ENCODE peak calls at places on chromosomes 16 and 17, in six cellular contexts. V is stimulated activated CD4-positive, alpha-beta T cell treated with anti-CD3 and anti-CD28 coated beads, Interleukin-4, amount 100 ng/mL, for 48 hours; C is RWPE1; A is Daoy; L is C1 segment of cervical spinal cord; X is activated B cell treated with CpG ODN at 0.5 μM for 24 hours. N is an unnamed sample.

GRCh38 chr17:64244165-64244564 is 18.9 kb downstream of the TEX2 start:
- DNase-seq in V (no peak), C (no peak), A (no peak), L (no peak), X (no peak), N (peak; percentile 33)

GRCh38 chr17:3956983-3957382 is 7.3 kb downstream of the ATP2A3 start:
- DNase-seq in V (no peak), C (no peak), A (no peak), L (no peak), X (no peak), N (no peak)

GRCh38 chr17:56601613-56602012 is 8.1 kb downstream of the NOG start:
- DNase-seq in V (no peak), C (no peak), A (no peak), L (no peak), X (no peak), N (no peak)

GRCh38 chr16:56689171-56689570 is 6.9 kb downstream of the MT1X start:
- DNase-seq in V (no peak), C (no peak), A (no peak), L (no peak), X (no peak), N (peak; percentile 40)

GRCh38 chr16:22255335-22255734 is 41.9 kb upstream of the POLR3E start:
- DNase-seq in V (no peak), C (no peak), A (no peak), L (no peak), X (no peak), N (no peak)

GRCh38 chr17:16442141-16442540 is 26.8 kb downstream of the TRPV2 start:
- DNase-seq in V (no peak), C (no peak), A (no peak), L (no peak), X (no peak), N (no peak)

GRCh38 chr17:31274252-31274651 is 22.8 kb downstream of the OMG start:
- DNase-seq in V (no peak), C (peak; percentile 76), A (no peak), L (no peak), X (no peak), N (no peak)

GRCh38 chr16:55297062-55297909 is 26.7 kb upstream of the IRX6 start:
- DNase-seq in V (no peak), C (peak; percentile 75), A (peak; percentile 89), L (no peak), X (no peak), N (no peak)

N was measured in A172.